ENCODE peak calls at places on chromosome 16, in six cellular contexts. One of them, this sample, is unnamed.

GRCh38 chr16:75864243-75864642 is 138.0 kb upstream of the CPHXL start:
- DNase-seq in left lung: no peak
- DNase-seq in mesenchymal stem cell: no peak
- DNase-seq in neuronal stem cell: no peak
- DNase-seq in OCI-LY7: no peak
- DNase-seq in HCT116: no peak
- DNase-seq in this sample: no peak

GRCh38 chr16:641326-642188 is at the start of gene MCRIP2:
- DNase-seq in left lung: peak; percentile 90
- DNase-seq in mesenchymal stem cell: peak; percentile 69
- DNase-seq in neuronal stem cell: peak; percentile 79
- DNase-seq in OCI-LY7: peak; percentile 85
- DNase-seq in HCT116: no peak
- DNase-seq in this sample: peak; percentile 55

GRCh38 chr16:1908983-1909382 is 9.2 kb downstream of the HS3ST6 start:
- DNase-seq in left lung: no peak
- DNase-seq in mesenchymal stem cell: no peak
- DNase-seq in neuronal stem cell: no peak
- DNase-seq in OCI-LY7: no peak
- DNase-seq in HCT116: no peak
- DNase-seq in this sample: no peak

GRCh38 chr16:88779406-88780099 is 5.5 kb downstream of the PIEZO1 start:
- DNase-seq in left lung: no peak
- DNase-seq in mesenchymal stem cell: no peak
- DNase-seq in neuronal stem cell: no peak
- DNase-seq in OCI-LY7: no peak
- DNase-seq in HCT116: no peak
- DNase-seq in this sample: no peak

GRCh38 chr16:16121185-16121727 is 102.0 kb downstream of the ABCC6 start:
- DNase-seq in left lung: no peak
- DNase-seq in mesenchymal stem cell: no peak
- DNase-seq in neuronal stem cell: no peak
- DNase-seq in OCI-LY7: no peak
- DNase-seq in HCT116: no peak
- DNase-seq in this sample: no peak

GRCh38 chr16:78184554-78185183 is 85.2 kb downstream of the WWOX start:
- DNase-seq in left lung: no peak
- DNase-seq in mesenchymal stem cell: peak; percentile 88
- DNase-seq in neuronal stem cell: no peak
- DNase-seq in OCI-LY7: no peak
- DNase-seq in HCT116: no peak
- DNase-seq in this sample: no peak

GRCh38 chr16:12215302-12216105 is 239.0 kb downstream of the SNX29 start:
- DNase-seq in left lung: no peak
- DNase-seq in mesenchymal stem cell: no peak
- DNase-seq in neuronal stem cell: peak; percentile 24
- DNase-seq in OCI-LY7: peak; percentile 59
- DNase-seq in HCT116: no peak
- DNase-seq in this sample: no peak

GRCh38 chr16:29775742-29776408 is 2.2 kb upstream of the ZG16 start:
- DNase-seq in left lung: no peak
- DNase-seq in mesenchymal stem cell: peak; percentile 32
- DNase-seq in neuronal stem cell: no peak
- DNase-seq in OCI-LY7: no peak
- DNase-seq in HCT116: no peak
- DNase-seq in this sample: no peak

GRCh38 chr16:29645699-29646187 is 17.3 kb upstream of the SPN start:
- DNase-seq in left lung: no peak
- DNase-seq in mesenchymal stem cell: no peak
- DNase-seq in neuronal stem cell: no peak
- DNase-seq in OCI-LY7: peak; percentile 78
- DNase-seq in HCT116: peak; percentile 49
- DNase-seq in this sample: no peak

GRCh38 chr16:16148755-16149154 is 74.5 kb downstream of the ABCC6 start:
- DNase-seq in left lung: no peak
- DNase-seq in mesenchymal stem cell: no peak
- DNase-seq in neuronal stem cell: no peak
- DNase-seq in OCI-LY7: no peak
- DNase-seq in HCT116: no peak
- DNase-seq in this sample: no peak

GRCh38 chr16:10122546-10122945 is 59.7 kb downstream of the GRIN2A start:
- DNase-seq in left lung: no peak
- DNase-seq in mesenchymal stem cell: peak; percentile 10
- DNase-seq in neuronal stem cell: no peak
- DNase-seq in OCI-LY7: no peak
- DNase-seq in HCT116: no peak
- DNase-seq in this sample: no peak

GRCh38 chr16:70482624-70483023 is 28.2 kb downstream of the FCSK start:
- DNase-seq in left lung: no peak
- DNase-seq in mesenchymal stem cell: no peak
- DNase-seq in neuronal stem cell: no peak
- DNase-seq in OCI-LY7: no peak
- DNase-seq in HCT116: no peak
- DNase-seq in this sample: no peak

GRCh38 chr16:5874899-5875298 is 777.3 kb upstream of the EEF2KMT start:
- DNase-seq in left lung: no peak
- DNase-seq in mesenchymal stem cell: no peak
- DNase-seq in neuronal stem cell: no peak
- DNase-seq in OCI-LY7: no peak
- DNase-seq in HCT116: no peak
- DNase-seq in this sample: no peak

GRCh38 chr16:89172171-89172900 is 788 bp downstream of the CDH15 start:
- DNase-seq in left lung: no peak
- DNase-seq in mesenchymal stem cell: no peak
- DNase-seq in neuronal stem cell: no peak
- DNase-seq in OCI-LY7: no peak
- DNase-seq in HCT116: no peak
- DNase-seq in this sample: no peak

GRCh38 chr16:5065813-5066212 is at the start of gene C16orf89:
- DNase-seq in left lung: peak; percentile 83
- DNase-seq in mesenchymal stem cell: no peak
- DNase-seq in neuronal stem cell: no peak
- DNase-seq in OCI-LY7: no peak
- DNase-seq in HCT116: no peak
- DNase-seq in this sample: no peak

GRCh38 chr16:10594312-10594950 is 14.0 kb upstream of the EMP2 start:
- DNase-seq in left lung: peak; percentile 73
- DNase-seq in mesenchymal stem cell: no peak
- DNase-seq in neuronal stem cell: no peak
- DNase-seq in OCI-LY7: no peak
- DNase-seq in HCT116: no peak
- DNase-seq in this sample: no peak

GRCh38 chr16:46774743-46775177 is 26.6 kb upstream of the MYLK3 start:
- DNase-seq in left lung: no peak
- DNase-seq in mesenchymal stem cell: no peak
- DNase-seq in neuronal stem cell: no peak
- DNase-seq in OCI-LY7: no peak
- DNase-seq in HCT116: no peak
- DNase-seq in this sample: no peak

GRCh38 chr16:1830213-1830612 is 3.2 kb downstream of the FAHD1 start:
- DNase-seq in left lung: no peak
- DNase-seq in mesenchymal stem cell: no peak
- DNase-seq in neuronal stem cell: no peak
- DNase-seq in OCI-LY7: no peak
- DNase-seq in HCT116: no peak
- DNase-seq in this sample: no peak

GRCh38 chr16:72978212-72978611 is 69.7 kb downstream of the ZFHX3 start:
- DNase-seq in left lung: no peak
- DNase-seq in mesenchymal stem cell: peak; percentile 21
- DNase-seq in neuronal stem cell: no peak
- DNase-seq in OCI-LY7: no peak
- DNase-seq in HCT116: no peak
- DNase-seq in this sample: no peak

GRCh38 chr16:23148513-23149266 is 562 bp downstream of the USP31 start:
- DNase-seq in left lung: peak; percentile 78
- DNase-seq in mesenchymal stem cell: peak; percentile 57
- DNase-seq in neuronal stem cell: peak; percentile 32
- DNase-seq in OCI-LY7: peak; percentile 51
- DNase-seq in HCT116: no peak
- DNase-seq in this sample: peak; percentile 25

GRCh38 chr16:72332926-72333325 is 161.0 kb upstream of the PMFBP1 start:
- DNase-seq in left lung: no peak
- DNase-seq in mesenchymal stem cell: no peak
- DNase-seq in neuronal stem cell: no peak
- DNase-seq in OCI-LY7: no peak
- DNase-seq in HCT116: no peak
- DNase-seq in this sample: no peak

DNA sequence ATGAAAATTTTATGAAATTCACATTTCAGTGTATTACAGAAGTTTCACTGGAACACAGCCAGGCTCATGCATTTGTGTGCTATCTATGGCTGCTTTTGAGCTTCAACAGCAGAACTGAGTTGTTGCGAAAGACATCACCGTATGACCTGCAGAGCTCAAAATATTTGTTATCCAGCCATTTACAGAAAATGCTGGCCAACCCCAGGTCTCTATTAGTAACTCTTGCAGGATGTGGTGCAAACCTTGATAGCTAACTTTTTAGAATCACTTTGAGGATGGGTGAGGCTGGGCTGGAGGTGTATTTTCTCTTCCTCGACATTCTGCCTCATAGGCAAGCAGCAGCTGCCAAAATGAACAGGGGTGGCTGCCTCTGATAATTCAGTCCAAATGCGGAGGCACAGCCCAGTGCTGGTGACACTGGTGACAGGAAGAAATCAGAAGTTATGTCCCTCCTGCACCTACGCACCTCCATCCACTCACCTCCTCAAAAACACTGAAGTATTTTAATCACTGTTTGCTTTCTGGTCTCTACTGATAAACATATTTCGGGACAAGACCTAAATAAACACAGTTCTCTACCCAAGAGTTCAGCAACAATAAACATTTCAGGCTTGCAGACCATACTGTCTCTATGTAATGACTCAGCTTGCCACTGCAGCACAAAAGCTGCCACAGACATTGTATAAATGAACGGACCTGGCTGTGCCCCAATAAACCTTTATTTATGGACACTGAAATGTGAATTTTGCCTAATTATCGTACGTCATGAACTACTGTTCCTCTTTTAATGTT is 28.5 kb downstream of the ARHGAP17 start:
- DNase-seq in left lung: no peak
- DNase-seq in mesenchymal stem cell: peak; percentile 94
- DNase-seq in neuronal stem cell: no peak
- DNase-seq in OCI-LY7: no peak
- DNase-seq in HCT116: no peak
- DNase-seq in this sample: peak; percentile 82
- H3K4me1 ChIP-seq in left lung: peaks cover 88% of the 10 kb centered on the region
- H3K4me1 ChIP-seq in mesenchymal stem cell: peaks cover 18% of the 10 kb centered on the region
- H3K4me1 ChIP-seq in neuronal stem cell: peaks cover 6% of the 10 kb centered on the region
- H3K4me1 ChIP-seq in OCI-LY7: peaks cover 43% of the 10 kb centered on the region
- H3K4me1 ChIP-seq in HCT116: peaks cover 25% of the 10 kb centered on the region
- H3K4me1 ChIP-seq in this sample: peaks cover 68% of the 10 kb centered on the region

DNA sequence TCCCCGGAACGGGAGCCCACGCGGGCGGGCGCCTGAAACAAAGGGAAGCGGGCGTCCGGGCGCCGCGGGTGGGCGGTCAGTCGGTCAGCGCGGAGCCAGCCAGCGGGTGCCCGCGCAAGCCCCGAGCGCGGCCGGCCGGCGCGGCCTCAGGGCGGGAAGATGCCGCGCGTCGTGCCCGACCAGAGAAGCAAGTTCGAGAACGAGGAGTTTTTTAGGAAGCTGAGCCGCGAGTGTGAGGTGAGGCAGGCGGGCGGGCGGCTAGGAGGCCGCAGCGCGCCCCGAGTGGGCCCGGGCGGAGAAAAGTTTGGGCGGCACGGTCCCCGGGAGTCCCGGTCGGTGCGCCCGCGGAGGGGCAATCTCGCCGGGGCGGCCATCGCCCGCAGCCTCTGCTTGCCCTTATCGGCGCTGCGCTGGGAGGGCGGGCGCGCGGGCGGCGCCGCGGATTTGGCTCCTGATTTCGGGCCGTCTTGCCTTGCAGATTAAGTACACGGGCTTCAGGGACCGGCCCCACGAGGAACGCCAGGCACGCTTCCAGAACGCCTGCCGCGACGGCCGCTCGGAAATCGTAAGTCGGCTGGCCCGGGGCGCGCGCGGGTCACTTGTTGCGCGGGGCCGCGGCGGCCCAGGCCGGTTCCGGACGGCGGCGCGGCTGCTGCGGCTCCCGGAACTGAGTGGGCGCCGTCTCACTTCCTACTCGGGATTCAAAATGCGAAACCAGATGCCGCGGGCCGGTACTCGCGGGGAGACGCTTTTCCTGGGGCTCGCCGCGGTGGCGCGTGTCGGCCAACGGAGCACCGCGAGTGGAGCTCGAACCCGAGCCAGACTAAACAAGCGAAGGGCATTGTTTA is 524 bp downstream of the CBFB start:
- DNase-seq in left lung: peak; percentile 70
- DNase-seq in mesenchymal stem cell: peak; percentile 61
- DNase-seq in neuronal stem cell: peak; percentile 43
- DNase-seq in OCI-LY7: peak; percentile 66
- DNase-seq in HCT116: no peak
- DNase-seq in this sample: peak; percentile 50
- H3K4me3 ChIP-seq in left lung: peak overlapping the region; percentile 61
- H3K4me3 ChIP-seq in mesenchymal stem cell: peak overlapping the region; percentile 89
- H3K4me3 ChIP-seq in neuronal stem cell: peak overlapping the region; percentile 99
- H3K4me3 ChIP-seq in OCI-LY7: peak overlapping the region; percentile 90
- H3K4me3 ChIP-seq in HCT116: peak overlapping the region; percentile 94
- H3K4me3 ChIP-seq in this sample: peak overlapping the region; percentile 100

GRCh38 chr16:80303691-80304090 is 237.1 kb upstream of the DYNLRB2 start:
- DNase-seq in left lung: no peak
- DNase-seq in mesenchymal stem cell: no peak
- DNase-seq in neuronal stem cell: no peak
- DNase-seq in OCI-LY7: no peak
- DNase-seq in HCT116: no peak
- DNase-seq in this sample: no peak
- H3K4me1 ChIP-seq in left lung: no peaks in the 10 kb centered on the region
- H3K4me1 ChIP-seq in mesenchymal stem cell: peaks cover 5% of the 10 kb centered on the region
- H3K4me1 ChIP-seq in neuronal stem cell: no peaks in the 10 kb centered on the region
- H3K4me1 ChIP-seq in OCI-LY7: no peaks in the 10 kb centered on the region
- H3K4me1 ChIP-seq in HCT116: no peaks in the 10 kb centered on the region
- H3K4me1 ChIP-seq in this sample: peaks cover 42% of the 10 kb centered on the region

GRCh38 chr16:56869513-56870270 is 4.7 kb downstream of the SLC12A3 start:
- DNase-seq in left lung: no peak
- DNase-seq in mesenchymal stem cell: peak; percentile 11
- DNase-seq in neuronal stem cell: no peak
- DNase-seq in OCI-LY7: peak; percentile 74
- DNase-seq in HCT116: peak; percentile 34
- DNase-seq in this sample: peak; percentile 57
- H3K4me3 ChIP-seq in left lung: no peak overlapping the region
- H3K4me3 ChIP-seq in mesenchymal stem cell: no peak overlapping the region
- H3K4me3 ChIP-seq in neuronal stem cell: no peak overlapping the region
- H3K4me3 ChIP-seq in OCI-LY7: peak overlapping the region; percentile 17
- H3K4me3 ChIP-seq in HCT116: no peak overlapping the region
- H3K4me3 ChIP-seq in this sample: no peak overlapping the region

This sample was measured in SJSA1.